ENCODE peak calls at places on chromosomes 5 and 9, in five cellular contexts. J, Z, Q, C and S are unnamed samples. For H3K4me1, the result is how much of the 10 kb centered on the place peaks cover.

GRCh38 chr9:137281345-137282116 is 4.0 kb downstream of the TOR4A start:
- DNase-seq in J (no peak), Z (no peak), C (no peak), Q (peak), S (no peak)

GRCh38 chr5:146751781-146752401 is 126.7 kb downstream of the PPP2R2B start:
- DNase-seq in Q (no peak), Z (no peak), C (no peak), J (no peak), S (no peak)

GRCh38 chr5:174420651-174421407 is 303.6 kb upstream of the MSX2 start:
- DNase-seq in Q (no peak), Z (no peak), J (no peak), C (no peak), S (no peak)

GRCh38 chr5:151477106-151477505 is 29.7 kb downstream of the SLC36A1 start:
- DNase-seq in Q (peak), Z (no peak), C (no peak), J (no peak), S (no peak)

GRCh38 chr5:39717186-39717897 is 292.6 kb upstream of the DAB2 start:
- DNase-seq in C (no peak), J (no peak), Q (no peak), Z (no peak), S (no peak)

GRCh38 chr9:109781086-109781485 is 1.1 kb downstream of the PALM2AKAP2 start:
- DNase-seq in Z (no peak), J (no peak), C (no peak), Q (no peak), S (no peak)

GRCh38 chr5:135013947-135014570 is 20.0 kb downstream of the PITX1 start:
- DNase-seq in Q (no peak), J (no peak), C (no peak), Z (no peak), S (no peak)

GRCh38 chr5:137954131-137954879 is 65.0 kb downstream of the PKD2L2 start:
- DNase-seq in J (no peak), Q (peak), C (no peak), Z (peak), S (no peak)

GRCh38 chr5:111453747-111454146 is 58.6 kb downstream of the STARD4 start:
- DNase-seq in Q (peak), J (no peak), C (no peak), Z (no peak), S (no peak)

GRCh38 chr9:82601272-82601835 is 461.6 kb downstream of the RASEF start:
- DNase-seq in Z (peak), Q (no peak), C (no peak), J (no peak), S (no peak)

GRCh38 chr9:137972988-137973470 is 95.4 kb downstream of the CACNA1B start:
- DNase-seq in C (no peak), J (no peak), Q (no peak), Z (no peak), S (no peak)

GRCh38 chr5:142095651-142096330 is 12.8 kb upstream of the NDFIP1 start:
- DNase-seq in Q (no peak), J (no peak), C (no peak), Z (peak), S (no peak)

GRCh38 chr5:56172225-56172624 is 60.9 kb downstream of the ANKRD55 start:
- DNase-seq in Z (no peak), C (no peak), J (no peak), Q (no peak), S (no peak)

GRCh38 chr9:130741831-130742449 is 48.4 kb downstream of the EXOSC2 start:
- DNase-seq in Z (no peak), C (no peak), J (no peak), Q (no peak), S (no peak)

GRCh38 chr9:110213413-110214044 is 5.6 kb upstream of the C9orf152 start:
- DNase-seq in C (no peak), Q (no peak), J (no peak), Z (no peak), S (no peak)

GRCh38 chr9:136531904-136532798 is 13.7 kb downstream of the NOTCH1 start:
- DNase-seq in Q (no peak), C (no peak), Z (no peak), J (no peak), S (no peak)

GRCh38 chr5:9895305-9895650 is 265.1 kb upstream of the TAS2R1 start:
- DNase-seq in Q (no peak), C (no peak), J (no peak), Z (no peak), S (no peak)

GRCh38 chr9:116506685-116507084 is 180.4 kb upstream of the TRIM32 start:
- DNase-seq in Z (no peak), Q (no peak), J (no peak), C (no peak), S (no peak)

GRCh38 chr5:1125030-1125357 is 13.1 kb upstream of the SLC12A7 start:
- DNase-seq in J (no peak), Q (peak), Z (peak), C (no peak), S (no peak)

GRCh38 chr9:87581513-87581912 is 83.8 kb downstream of the DAPK1 start:
- DNase-seq in Z (no peak), Q (peak), J (no peak), C (no peak), S (no peak)

GRCh38 chr9:99973455-99973854 is 67.0 kb downstream of the STX17 start:
- DNase-seq in J (no peak), Z (no peak), C (no peak), Q (no peak), S (no peak)
- H3K4me1 ChIP-seq in J (under half), Z (under half), C (under half), Q (under half), S (under half)

DNA sequence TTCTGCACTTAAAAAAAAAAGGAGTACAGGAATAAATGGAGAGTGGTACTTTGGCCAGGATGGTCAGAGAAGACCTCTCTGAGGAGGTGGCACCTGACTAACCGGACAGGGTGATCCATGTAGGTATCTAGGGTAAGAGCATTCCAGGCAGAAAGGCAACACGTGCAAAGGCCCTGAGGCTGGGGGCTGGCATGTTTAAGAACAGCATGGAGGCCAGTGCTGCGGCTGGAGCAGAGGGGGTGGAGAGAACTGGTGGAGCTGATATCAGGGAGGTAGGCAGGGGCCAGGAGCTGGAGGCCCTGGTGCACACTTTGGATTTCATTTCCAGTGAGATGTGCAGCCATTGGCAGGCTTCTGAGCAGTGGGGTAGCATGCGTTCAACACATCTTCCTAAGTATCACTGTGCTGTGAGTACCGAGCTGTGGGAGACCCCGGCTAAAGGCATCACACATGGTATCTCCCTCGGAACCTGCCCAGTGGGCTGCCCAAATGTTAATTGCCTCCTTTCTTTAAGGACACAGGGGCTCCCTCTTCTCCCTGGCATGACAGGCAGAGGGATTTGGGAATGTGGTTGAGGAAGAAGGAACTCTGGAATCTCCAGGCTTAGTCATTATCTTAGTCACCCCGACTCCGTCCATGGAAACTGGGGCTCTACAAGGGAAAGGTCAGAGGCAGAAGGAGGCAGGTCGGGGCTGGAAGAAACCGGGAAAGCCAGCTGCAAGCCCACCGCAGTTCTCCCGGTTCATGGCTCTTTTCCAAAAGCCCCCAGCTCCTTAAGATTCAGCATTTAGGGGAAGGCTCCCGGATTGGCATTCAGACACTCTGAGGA is 18.5 kb downstream of the SLC6A7 start:
- DNase-seq in J (no peak), C (no peak), Q (no peak), Z (no peak), S (no peak)
- H3K27ac ChIP-seq in J (no peak), C (no peak), Q (no peak), Z (no peak), S (peak)

GRCh38 chr5:94615843-94616242 is 2.6 kb downstream of the KIAA0825 start:
- DNase-seq in Z (no peak), C (no peak), J (no peak), Q (no peak), S (no peak)
- H3K4me1 ChIP-seq in Z (under half), C (under half), J (under half), Q (under half), S (under half)

GRCh38 chr5:17020586-17021362 is 84.7 kb upstream of the MYO10 start:
- DNase-seq in Z (no peak), C (no peak), J (no peak), Q (no peak), S (no peak)

GRCh38 chr5:17022296-17022695 is 86.2 kb upstream of the MYO10 start:
- DNase-seq in C (no peak), J (no peak), Z (no peak), Q (no peak), S (no peak)

GRCh38 chr5:17019324-17019723 is 83.2 kb upstream of the MYO10 start:
- DNase-seq in Z (no peak), Q (no peak), J (no peak), C (no peak), S (no peak)

GRCh38 chr5:17018871-17019270 is 82.8 kb upstream of the MYO10 start:
- DNase-seq in Q (no peak), Z (no peak), C (no peak), J (no peak), S (no peak)

GRCh38 chr5:17021363-17021932 is 85.4 kb upstream of the MYO10 start:
- DNase-seq in Q (no peak), J (no peak), C (no peak), Z (peak), S (no peak)
- H3K27ac ChIP-seq in Q (no peak), J (no peak), C (no peak), Z (no peak), S (no peak)

GRCh38 chr9:98864257-98865180 is 57.0 kb downstream of the GALNT12 start:
- DNase-seq in Z (no peak), Q (no peak), C (no peak), J (no peak), S (no peak)
- H3K4me1 ChIP-seq in Z (under half), Q (under half), C (under half), J (under half), S (under half)

DNA sequence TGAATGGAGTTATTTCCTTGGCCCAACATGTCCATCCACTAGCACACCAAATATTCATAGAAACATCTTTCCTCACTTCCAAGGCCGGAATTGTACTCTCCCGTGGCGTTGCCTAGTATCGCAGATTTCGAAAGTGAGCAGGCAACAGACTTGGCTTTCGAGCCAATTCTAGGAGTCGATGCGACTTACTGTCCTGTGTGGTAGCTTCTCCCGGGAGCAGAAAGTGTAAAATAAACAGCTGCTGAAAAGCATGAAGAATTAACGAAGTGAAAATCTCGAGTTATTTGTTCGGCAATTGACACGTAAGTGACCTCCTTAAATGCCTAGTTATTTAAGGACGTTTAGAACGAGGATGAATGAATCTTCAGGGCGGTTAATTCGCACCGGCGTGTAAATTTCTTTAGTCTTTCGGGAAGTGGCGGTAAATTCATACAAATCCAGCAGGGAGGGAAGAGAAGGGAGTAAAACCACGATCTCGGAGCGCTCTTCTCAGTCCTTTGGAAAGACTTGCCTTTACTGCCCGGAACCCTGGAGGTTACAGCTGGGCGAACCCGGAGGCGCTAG is 414 bp upstream of the PCSK5 start:
- DNase-seq in Q (peak), Z (peak), C (no peak), J (no peak), S (no peak)
- H3K27ac ChIP-seq in Q (peak), Z (no peak), C (no peak), J (no peak), S (peak)

GRCh38 chr5:32030686-32031478 is 143.2 kb downstream of the GOLPH3 start:
- DNase-seq in Q (no peak), J (no peak), C (no peak), Z (no peak), S (no peak)
- H3K4me1 ChIP-seq in Q (under half), J (under half), C (under half), Z (under half), S (half or more)

DNA sequence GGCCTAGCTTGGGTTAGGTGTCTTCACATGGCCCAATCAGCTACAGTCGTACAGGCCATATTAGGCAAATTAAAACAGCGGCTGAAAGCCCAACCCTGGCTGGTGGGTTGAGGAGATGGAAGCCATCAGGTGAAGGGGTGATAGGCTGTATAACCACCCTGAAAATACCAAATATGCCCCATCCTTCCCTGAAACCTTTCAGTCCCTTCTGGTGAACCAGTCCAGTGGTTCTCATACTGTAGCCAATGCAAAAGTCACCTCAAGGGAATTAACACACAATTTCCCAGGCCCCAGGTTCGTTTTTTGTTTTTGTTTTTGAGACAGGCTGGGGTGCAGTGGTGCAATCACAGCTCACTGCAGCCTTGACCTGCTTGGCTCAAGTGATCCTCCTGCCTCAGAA is 19.8 kb upstream of the KCNV2 start:
- DNase-seq in Z (no peak), C (no peak), J (peak), Q (no peak), S (no peak)
- H3K27ac ChIP-seq in Z (no peak), C (no peak), J (no peak), Q (no peak), S (no peak)